ENCODE peak calls at places on chromosomes 12 and 14, in five cellular contexts. One of them, this sample, is unnamed.

GRCh38 chr14:61388173-61388975 is 67.0 kb downstream of the PRKCH start:
- DNase-seq in left ventricle myocardium superior: no peak
- DNase-seq in T-cell: no peak
- DNase-seq in right atrium auricular region: no peak
- DNase-seq in cardiac muscle cell: no peak
- DNase-seq in this sample: peak

GRCh38 chr14:29220077-29220476 is 453.5 kb downstream of the FOXG1 start:
- DNase-seq in left ventricle myocardium superior: no peak
- DNase-seq in T-cell: no peak
- DNase-seq in right atrium auricular region: no peak
- DNase-seq in cardiac muscle cell: peak
- DNase-seq in this sample: no peak

GRCh38 chr12:67697443-67697842 is 48.9 kb downstream of the DYRK2 start:
- DNase-seq in left ventricle myocardium superior: no peak
- DNase-seq in T-cell: peak
- DNase-seq in right atrium auricular region: no peak
- DNase-seq in cardiac muscle cell: no peak
- DNase-seq in this sample: no peak

GRCh38 chr14:77791225-77791600 is 8.7 kb upstream of the ADCK1 start:
- DNase-seq in left ventricle myocardium superior: no peak
- DNase-seq in T-cell: no peak
- DNase-seq in right atrium auricular region: no peak
- DNase-seq in cardiac muscle cell: no peak
- DNase-seq in this sample: no peak

GRCh38 chr14:94673781-94674231 is 61.6 kb downstream of the SERPINA3 start:
- DNase-seq in left ventricle myocardium superior: no peak
- DNase-seq in T-cell: no peak
- DNase-seq in right atrium auricular region: no peak
- DNase-seq in cardiac muscle cell: no peak
- DNase-seq in this sample: no peak

GRCh38 chr14:98578204-98578603 is 693.8 kb downstream of the BCL11B start:
- DNase-seq in left ventricle myocardium superior: no peak
- DNase-seq in T-cell: no peak
- DNase-seq in right atrium auricular region: no peak
- DNase-seq in cardiac muscle cell: no peak
- DNase-seq in this sample: no peak

GRCh38 chr12:43795716-43796282 is 10.3 kb downstream of the TWF1 start:
- DNase-seq in left ventricle myocardium superior: no peak
- DNase-seq in T-cell: no peak
- DNase-seq in right atrium auricular region: no peak
- DNase-seq in cardiac muscle cell: no peak
- DNase-seq in this sample: no peak

GRCh38 chr12:102638777-102639176 is 158.4 kb upstream of the IGF1 start:
- DNase-seq in left ventricle myocardium superior: no peak
- DNase-seq in T-cell: no peak
- DNase-seq in right atrium auricular region: no peak
- DNase-seq in cardiac muscle cell: no peak
- DNase-seq in this sample: no peak

GRCh38 chr14:61502459-61503093 is 181.2 kb downstream of the PRKCH start:
- DNase-seq in left ventricle myocardium superior: no peak
- DNase-seq in T-cell: no peak
- DNase-seq in right atrium auricular region: no peak
- DNase-seq in cardiac muscle cell: no peak
- DNase-seq in this sample: no peak

GRCh38 chr14:69592923-69593677 is 18.3 kb upstream of the SUSD6 start:
- DNase-seq in left ventricle myocardium superior: peak
- DNase-seq in T-cell: no peak
- DNase-seq in right atrium auricular region: peak
- DNase-seq in cardiac muscle cell: no peak
- DNase-seq in this sample: no peak

GRCh38 chr12:12495536-12495935 is 67.1 kb downstream of the DUSP16 start:
- DNase-seq in left ventricle myocardium superior: no peak
- DNase-seq in T-cell: no peak
- DNase-seq in right atrium auricular region: no peak
- DNase-seq in cardiac muscle cell: no peak
- DNase-seq in this sample: no peak

GRCh38 chr12:66496595-66496994 is 182.3 kb downstream of the GRIP1 start:
- DNase-seq in left ventricle myocardium superior: no peak
- DNase-seq in T-cell: no peak
- DNase-seq in right atrium auricular region: no peak
- DNase-seq in cardiac muscle cell: no peak
- DNase-seq in this sample: no peak

GRCh38 chr12:52210186-52210924 is 18.5 kb upstream of the KRT80 start:
- DNase-seq in left ventricle myocardium superior: no peak
- DNase-seq in T-cell: no peak
- DNase-seq in right atrium auricular region: peak
- DNase-seq in cardiac muscle cell: no peak
- DNase-seq in this sample: no peak

GRCh38 chr12:88339254-88339949 is 197.3 kb downstream of the TMTC3 start:
- DNase-seq in left ventricle myocardium superior: no peak
- DNase-seq in T-cell: no peak
- DNase-seq in right atrium auricular region: no peak
- DNase-seq in cardiac muscle cell: no peak
- DNase-seq in this sample: no peak

GRCh38 chr12:105487961-105488360 is 157.5 kb downstream of the C12orf75 start:
- DNase-seq in left ventricle myocardium superior: no peak
- DNase-seq in T-cell: no peak
- DNase-seq in right atrium auricular region: no peak
- DNase-seq in cardiac muscle cell: no peak
- DNase-seq in this sample: no peak

GRCh38 chr12:22229652-22230279 is 104.7 kb downstream of the ST8SIA1 start:
- DNase-seq in left ventricle myocardium superior: no peak
- DNase-seq in T-cell: no peak
- DNase-seq in right atrium auricular region: no peak
- DNase-seq in cardiac muscle cell: no peak
- DNase-seq in this sample: no peak

GRCh38 chr14:30607156-30607780 is 14.9 kb upstream of the SCFD1 start:
- DNase-seq in left ventricle myocardium superior: no peak
- DNase-seq in T-cell: no peak
- DNase-seq in right atrium auricular region: no peak
- DNase-seq in cardiac muscle cell: no peak
- DNase-seq in this sample: no peak

GRCh38 chr14:78737606-78738005 is 567.4 kb downstream of the NRXN3 start:
- DNase-seq in left ventricle myocardium superior: no peak
- DNase-seq in T-cell: no peak
- DNase-seq in right atrium auricular region: no peak
- DNase-seq in cardiac muscle cell: no peak
- DNase-seq in this sample: no peak

GRCh38 chr12:69966409-69966808 is 141.4 kb downstream of the MYRFL start:
- DNase-seq in left ventricle myocardium superior: peak
- DNase-seq in T-cell: no peak
- DNase-seq in right atrium auricular region: peak
- DNase-seq in cardiac muscle cell: no peak
- DNase-seq in this sample: no peak

GRCh38 chr12:58310828-58311273 is 369.5 kb downstream of the ATP23 start:
- DNase-seq in left ventricle myocardium superior: no peak
- DNase-seq in T-cell: no peak
- DNase-seq in right atrium auricular region: no peak
- DNase-seq in cardiac muscle cell: no peak
- DNase-seq in this sample: no peak

GRCh38 chr12:88202500-88202899 is 60.4 kb downstream of the TMTC3 start:
- DNase-seq in left ventricle myocardium superior: no peak
- DNase-seq in T-cell: no peak
- DNase-seq in right atrium auricular region: no peak
- DNase-seq in cardiac muscle cell: no peak
- DNase-seq in this sample: no peak

GRCh38 chr14:23800811-23801210 is 152.8 kb upstream of the DHRS4 start:
- DNase-seq in left ventricle myocardium superior: no peak
- DNase-seq in T-cell: no peak
- DNase-seq in right atrium auricular region: no peak
- DNase-seq in cardiac muscle cell: no peak
- DNase-seq in this sample: no peak

GRCh38 chr12:8031872-8032241 is 659 bp upstream of the FOXJ2 start:
- DNase-seq in left ventricle myocardium superior: no peak
- DNase-seq in T-cell: no peak
- DNase-seq in right atrium auricular region: no peak
- DNase-seq in cardiac muscle cell: no peak
- DNase-seq in this sample: no peak

GRCh38 chr14:68172664-68173063 is 353.1 kb downstream of the RAD51B start:
- DNase-seq in left ventricle myocardium superior: no peak
- DNase-seq in T-cell: no peak
- DNase-seq in right atrium auricular region: no peak
- DNase-seq in cardiac muscle cell: no peak
- DNase-seq in this sample: no peak

GRCh38 chr14:99564256-99564902 is 39.6 kb downstream of the CCDC85C start:
- DNase-seq in left ventricle myocardium superior: peak
- DNase-seq in T-cell: no peak
- DNase-seq in right atrium auricular region: peak
- DNase-seq in cardiac muscle cell: peak
- DNase-seq in this sample: no peak

GRCh38 chr14:28754209-28754985 is 12.2 kb upstream of the FOXG1 start:
- DNase-seq in left ventricle myocardium superior: no peak
- DNase-seq in T-cell: no peak
- DNase-seq in right atrium auricular region: no peak
- DNase-seq in cardiac muscle cell: peak
- DNase-seq in this sample: no peak

GRCh38 chr12:73547421-73547820 is 990.2 kb upstream of the ATXN7L3B start:
- DNase-seq in left ventricle myocardium superior: no peak
- DNase-seq in T-cell: no peak
- DNase-seq in right atrium auricular region: no peak
- DNase-seq in cardiac muscle cell: no peak
- DNase-seq in this sample: no peak

GRCh38 chr12:111788178-111788654 is 21.5 kb downstream of the ALDH2 start:
- DNase-seq in left ventricle myocardium superior: peak
- DNase-seq in T-cell: no peak
- DNase-seq in right atrium auricular region: no peak
- DNase-seq in cardiac muscle cell: no peak
- DNase-seq in this sample: no peak

GRCh38 chr14:56224691-56225681 is 106.8 kb downstream of the PELI2 start:
- DNase-seq in left ventricle myocardium superior: no peak
- DNase-seq in T-cell: no peak
- DNase-seq in right atrium auricular region: no peak
- DNase-seq in cardiac muscle cell: no peak
- DNase-seq in this sample: no peak

GRCh38 chr14:91284146-91284790 is 39.8 kb upstream of the GPR68 start:
- DNase-seq in left ventricle myocardium superior: no peak
- DNase-seq in T-cell: no peak
- DNase-seq in right atrium auricular region: no peak
- DNase-seq in cardiac muscle cell: peak
- DNase-seq in this sample: no peak

GRCh38 chr14:84085493-84085892 is 1444.5 kb upstream of the FLRT2 start:
- DNase-seq in left ventricle myocardium superior: no peak
- DNase-seq in T-cell: no peak
- DNase-seq in right atrium auricular region: no peak
- DNase-seq in cardiac muscle cell: no peak
- DNase-seq in this sample: no peak

GRCh38 chr12:106022568-106023012 is 116.2 kb downstream of the NUAK1 start:
- DNase-seq in left ventricle myocardium superior: no peak
- DNase-seq in T-cell: no peak
- DNase-seq in right atrium auricular region: no peak
- DNase-seq in cardiac muscle cell: no peak
- DNase-seq in this sample: no peak

GRCh38 chr12:84811291-84811690 is 101.3 kb downstream of the SLC6A15 start:
- DNase-seq in left ventricle myocardium superior: no peak
- DNase-seq in T-cell: no peak
- DNase-seq in right atrium auricular region: no peak
- DNase-seq in cardiac muscle cell: no peak
- DNase-seq in this sample: no peak

GRCh38 chr12:104360988-104361707 is 57.6 kb downstream of the EID3 start:
- DNase-seq in left ventricle myocardium superior: no peak
- DNase-seq in T-cell: no peak
- DNase-seq in right atrium auricular region: no peak
- DNase-seq in cardiac muscle cell: no peak
- DNase-seq in this sample: no peak

GRCh38 chr14:53528114-53528513 is 375.0 kb upstream of the DDHD1 start:
- DNase-seq in left ventricle myocardium superior: no peak
- DNase-seq in T-cell: no peak
- DNase-seq in right atrium auricular region: no peak
- DNase-seq in cardiac muscle cell: no peak
- DNase-seq in this sample: no peak

This sample was measured in CD8-positive, alpha-beta memory T cell.